ENCODE peak calls at places on chromosomes 1 and 21, in seven cellular contexts. Y is CD8-positive, alpha-beta T cell; D is putamen; K is IMR-90; L is RWPE2; P is stimulated activated naive B cell treated with anti-CD40 and anti-IgM and Interleukin-4, amounts not matched to agents 10 μg/mL and 1 μg/mL and 100 μg/mL, for 72 hours; E is endodermal cell. I is an unnamed sample.

GRCh38 chr1:94542088-94542671 is 621 bp upstream of the F3 start:
- DNase-seq in Y (no peak), D (peak; percentile 30), K (peak; percentile 83), L (no peak), P (no peak), E (peak; percentile 75), I (no peak)

GRCh38 chr1:69451196-69451595 is 116.5 kb upstream of the LRRC7 start:
- DNase-seq in Y (no peak), D (no peak), K (no peak), L (no peak), P (no peak), E (peak; percentile 67), I (no peak)

GRCh38 chr1:42817440-42817767 is 207 bp upstream of the SVBP start:
- DNase-seq in Y (no peak), D (no peak), K (no peak), L (no peak), P (no peak), E (no peak), I (no peak)

GRCh38 chr1:43604192-43604591 is 45.8 kb upstream of the KDM4A start:
- DNase-seq in Y (no peak), D (no peak), K (no peak), L (no peak), P (no peak), E (no peak), I (no peak)

GRCh38 chr1:81509619-81510018 is 291.1 kb upstream of the ADGRL2 start:
- DNase-seq in Y (no peak), D (no peak), K (no peak), L (no peak), P (no peak), E (peak; percentile 57), I (no peak)

GRCh38 chr21:30620080-30620479 is 347 bp upstream of the KRTAP20-4 start:
- DNase-seq in Y (no peak), D (no peak), K (no peak), L (no peak), P (no peak), E (no peak), I (no peak)

GRCh38 chr21:17468698-17469097 is 44.1 kb upstream of the CXADR start:
- DNase-seq in Y (no peak), D (no peak), K (no peak), L (no peak), P (no peak), E (no peak), I (no peak)

GRCh38 chr21:43338951-43339350 is 88.0 kb downstream of the SIK1 start:
- DNase-seq in Y (no peak), D (no peak), K (no peak), L (no peak), P (no peak), E (no peak), I (no peak)

GRCh38 chr1:25990702-25991395 is 7.0 kb downstream of the PAFAH2 start:
- DNase-seq in Y (peak; percentile 55), D (no peak), K (no peak), L (no peak), P (no peak), E (peak; percentile 87), I (peak; percentile 28)

GRCh38 chr1:217105432-217105831 is 382.2 kb upstream of the ESRRG start:
- DNase-seq in Y (no peak), D (no peak), K (no peak), L (no peak), P (no peak), E (no peak), I (no peak)

GRCh38 chr1:26986658-26987057 is 6.8 kb upstream of the TRNP1 start:
- DNase-seq in Y (no peak), D (peak; percentile 59), K (no peak), L (no peak), P (no peak), E (no peak), I (no peak)

GRCh38 chr1:20134995-20135394 is 4.1 kb upstream of the PLA2G2F start:
- DNase-seq in Y (no peak), D (no peak), K (no peak), L (no peak), P (no peak), E (no peak), I (no peak)

GRCh38 chr21:44946254-44947041 is 6.6 kb downstream of the SLX9 start:
- DNase-seq in Y (no peak), D (no peak), K (no peak), L (peak; percentile 46), P (no peak), E (no peak), I (no peak)